ENCODE peak calls at places on chromosomes 1 and 21, in seven cellular contexts. One of them, this sample, is unnamed.

GRCh38 chr1:4752059-4752458 is 97.7 kb downstream of the AJAP1 start:
- DNase-seq in DMS153: no peak
- DNase-seq in stimulated activated CD8-positive, alpha-beta memory T cell treated with anti-CD3 and anti-CD28 coated beads, Interleukin-4, amount 100 ng/mL, for 1 hour: no peak
- DNase-seq in endothelial cell: no peak
- DNase-seq in NCI-H2171 treated with DMSO at 0.1 percent for 48 hours: no peak
- DNase-seq in cardiac fibroblast: no peak
- DNase-seq in CD4-positive, CD25-positive, alpha-beta regulatory T cell: no peak
- DNase-seq in this sample: no peak

GRCh38 chr1:67723620-67724019 is 38.6 kb downstream of the GADD45A start:
- DNase-seq in DMS153: no peak
- DNase-seq in stimulated activated CD8-positive, alpha-beta memory T cell treated with anti-CD3 and anti-CD28 coated beads, Interleukin-4, amount 100 ng/mL, for 1 hour: no peak
- DNase-seq in endothelial cell: no peak
- DNase-seq in NCI-H2171 treated with DMSO at 0.1 percent for 48 hours: no peak
- DNase-seq in cardiac fibroblast: peak
- DNase-seq in CD4-positive, CD25-positive, alpha-beta regulatory T cell: no peak
- DNase-seq in this sample: no peak

GRCh38 chr1:30777906-30778155 is 20.3 kb upstream of the LAPTM5 start:
- DNase-seq in DMS153: no peak
- DNase-seq in stimulated activated CD8-positive, alpha-beta memory T cell treated with anti-CD3 and anti-CD28 coated beads, Interleukin-4, amount 100 ng/mL, for 1 hour: no peak
- DNase-seq in endothelial cell: no peak
- DNase-seq in NCI-H2171 treated with DMSO at 0.1 percent for 48 hours: no peak
- DNase-seq in cardiac fibroblast: no peak
- DNase-seq in CD4-positive, CD25-positive, alpha-beta regulatory T cell: no peak
- DNase-seq in this sample: no peak

GRCh38 chr1:171653796-171654704 is 1.6 kb upstream of the MYOC start:
- DNase-seq in DMS153: no peak
- DNase-seq in stimulated activated CD8-positive, alpha-beta memory T cell treated with anti-CD3 and anti-CD28 coated beads, Interleukin-4, amount 100 ng/mL, for 1 hour: no peak
- DNase-seq in endothelial cell: no peak
- DNase-seq in NCI-H2171 treated with DMSO at 0.1 percent for 48 hours: no peak
- DNase-seq in cardiac fibroblast: peak
- DNase-seq in CD4-positive, CD25-positive, alpha-beta regulatory T cell: no peak
- DNase-seq in this sample: no peak

GRCh38 chr21:17416139-17416538 is 96.7 kb upstream of the CXADR start:
- DNase-seq in DMS153: no peak
- DNase-seq in stimulated activated CD8-positive, alpha-beta memory T cell treated with anti-CD3 and anti-CD28 coated beads, Interleukin-4, amount 100 ng/mL, for 1 hour: no peak
- DNase-seq in endothelial cell: no peak
- DNase-seq in NCI-H2171 treated with DMSO at 0.1 percent for 48 hours: no peak
- DNase-seq in cardiac fibroblast: peak
- DNase-seq in CD4-positive, CD25-positive, alpha-beta regulatory T cell: no peak
- DNase-seq in this sample: no peak

GRCh38 chr1:27302612-27303011 is 19.4 kb upstream of the TMEM222 start:
- DNase-seq in DMS153: no peak
- DNase-seq in stimulated activated CD8-positive, alpha-beta memory T cell treated with anti-CD3 and anti-CD28 coated beads, Interleukin-4, amount 100 ng/mL, for 1 hour: no peak
- DNase-seq in endothelial cell: no peak
- DNase-seq in NCI-H2171 treated with DMSO at 0.1 percent for 48 hours: no peak
- DNase-seq in cardiac fibroblast: no peak
- DNase-seq in CD4-positive, CD25-positive, alpha-beta regulatory T cell: no peak
- DNase-seq in this sample: no peak

GRCh38 chr1:158067651-158068050 is 74.2 kb downstream of the KIRREL1 start:
- DNase-seq in DMS153: no peak
- DNase-seq in stimulated activated CD8-positive, alpha-beta memory T cell treated with anti-CD3 and anti-CD28 coated beads, Interleukin-4, amount 100 ng/mL, for 1 hour: no peak
- DNase-seq in endothelial cell: no peak
- DNase-seq in NCI-H2171 treated with DMSO at 0.1 percent for 48 hours: no peak
- DNase-seq in cardiac fibroblast: peak
- DNase-seq in CD4-positive, CD25-positive, alpha-beta regulatory T cell: no peak
- DNase-seq in this sample: no peak

GRCh38 chr1:235206533-235207201 is 45.6 kb upstream of the RBM34 start:
- DNase-seq in DMS153: no peak
- DNase-seq in stimulated activated CD8-positive, alpha-beta memory T cell treated with anti-CD3 and anti-CD28 coated beads, Interleukin-4, amount 100 ng/mL, for 1 hour: no peak
- DNase-seq in endothelial cell: no peak
- DNase-seq in NCI-H2171 treated with DMSO at 0.1 percent for 48 hours: no peak
- DNase-seq in cardiac fibroblast: peak
- DNase-seq in CD4-positive, CD25-positive, alpha-beta regulatory T cell: no peak
- DNase-seq in this sample: no peak

GRCh38 chr1:228109962-228110488 is 926 bp upstream of the MRPL55 start:
- DNase-seq in DMS153: no peak
- DNase-seq in stimulated activated CD8-positive, alpha-beta memory T cell treated with anti-CD3 and anti-CD28 coated beads, Interleukin-4, amount 100 ng/mL, for 1 hour: no peak
- DNase-seq in endothelial cell: no peak
- DNase-seq in NCI-H2171 treated with DMSO at 0.1 percent for 48 hours: no peak
- DNase-seq in cardiac fibroblast: peak
- DNase-seq in CD4-positive, CD25-positive, alpha-beta regulatory T cell: no peak
- DNase-seq in this sample: no peak

GRCh38 chr1:54591127-54591756 is 32.1 kb downstream of the FAM151A start:
- DNase-seq in DMS153: no peak
- DNase-seq in stimulated activated CD8-positive, alpha-beta memory T cell treated with anti-CD3 and anti-CD28 coated beads, Interleukin-4, amount 100 ng/mL, for 1 hour: no peak
- DNase-seq in endothelial cell: no peak
- DNase-seq in NCI-H2171 treated with DMSO at 0.1 percent for 48 hours: no peak
- DNase-seq in cardiac fibroblast: peak
- DNase-seq in CD4-positive, CD25-positive, alpha-beta regulatory T cell: no peak
- DNase-seq in this sample: no peak

GRCh38 chr1:212669102-212669501 is 30.5 kb downstream of the BATF3 start:
- DNase-seq in DMS153: no peak
- DNase-seq in stimulated activated CD8-positive, alpha-beta memory T cell treated with anti-CD3 and anti-CD28 coated beads, Interleukin-4, amount 100 ng/mL, for 1 hour: no peak
- DNase-seq in endothelial cell: peak
- DNase-seq in NCI-H2171 treated with DMSO at 0.1 percent for 48 hours: no peak
- DNase-seq in cardiac fibroblast: peak
- DNase-seq in CD4-positive, CD25-positive, alpha-beta regulatory T cell: no peak
- DNase-seq in this sample: no peak

GRCh38 chr1:3068400-3069361 is at the start of gene PRDM16:
- DNase-seq in DMS153: no peak
- DNase-seq in stimulated activated CD8-positive, alpha-beta memory T cell treated with anti-CD3 and anti-CD28 coated beads, Interleukin-4, amount 100 ng/mL, for 1 hour: no peak
- DNase-seq in endothelial cell: peak
- DNase-seq in NCI-H2171 treated with DMSO at 0.1 percent for 48 hours: peak
- DNase-seq in cardiac fibroblast: peak
- DNase-seq in CD4-positive, CD25-positive, alpha-beta regulatory T cell: no peak
- DNase-seq in this sample: no peak

GRCh38 chr1:156101880-156102279 is 12.6 kb upstream of the LMNA start:
- DNase-seq in DMS153: no peak
- DNase-seq in stimulated activated CD8-positive, alpha-beta memory T cell treated with anti-CD3 and anti-CD28 coated beads, Interleukin-4, amount 100 ng/mL, for 1 hour: no peak
- DNase-seq in endothelial cell: no peak
- DNase-seq in NCI-H2171 treated with DMSO at 0.1 percent for 48 hours: no peak
- DNase-seq in cardiac fibroblast: no peak
- DNase-seq in CD4-positive, CD25-positive, alpha-beta regulatory T cell: no peak
- DNase-seq in this sample: no peak

GRCh38 chr21:14737922-14738321 is 191.8 kb upstream of the SAMSN1 start:
- DNase-seq in DMS153: no peak
- DNase-seq in stimulated activated CD8-positive, alpha-beta memory T cell treated with anti-CD3 and anti-CD28 coated beads, Interleukin-4, amount 100 ng/mL, for 1 hour: peak
- DNase-seq in endothelial cell: peak
- DNase-seq in NCI-H2171 treated with DMSO at 0.1 percent for 48 hours: peak
- DNase-seq in cardiac fibroblast: peak
- DNase-seq in CD4-positive, CD25-positive, alpha-beta regulatory T cell: peak
- DNase-seq in this sample: peak

GRCh38 chr21:35232545-35233176 is 183.6 kb upstream of the RUNX1 start:
- DNase-seq in DMS153: no peak
- DNase-seq in stimulated activated CD8-positive, alpha-beta memory T cell treated with anti-CD3 and anti-CD28 coated beads, Interleukin-4, amount 100 ng/mL, for 1 hour: no peak
- DNase-seq in endothelial cell: no peak
- DNase-seq in NCI-H2171 treated with DMSO at 0.1 percent for 48 hours: no peak
- DNase-seq in cardiac fibroblast: peak
- DNase-seq in CD4-positive, CD25-positive, alpha-beta regulatory T cell: no peak
- DNase-seq in this sample: no peak

GRCh38 chr1:36023098-36023769 is 60.7 kb upstream of the TEKT2 start:
- DNase-seq in DMS153: no peak
- DNase-seq in stimulated activated CD8-positive, alpha-beta memory T cell treated with anti-CD3 and anti-CD28 coated beads, Interleukin-4, amount 100 ng/mL, for 1 hour: no peak
- DNase-seq in endothelial cell: no peak
- DNase-seq in NCI-H2171 treated with DMSO at 0.1 percent for 48 hours: no peak
- DNase-seq in cardiac fibroblast: no peak
- DNase-seq in CD4-positive, CD25-positive, alpha-beta regulatory T cell: no peak
- DNase-seq in this sample: no peak

GRCh38 chr1:166484471-166484870 is 317.7 kb upstream of the FAM78B start:
- DNase-seq in DMS153: no peak
- DNase-seq in stimulated activated CD8-positive, alpha-beta memory T cell treated with anti-CD3 and anti-CD28 coated beads, Interleukin-4, amount 100 ng/mL, for 1 hour: no peak
- DNase-seq in endothelial cell: no peak
- DNase-seq in NCI-H2171 treated with DMSO at 0.1 percent for 48 hours: no peak
- DNase-seq in cardiac fibroblast: no peak
- DNase-seq in CD4-positive, CD25-positive, alpha-beta regulatory T cell: no peak
- DNase-seq in this sample: no peak

GRCh38 chr1:32780628-32781267 is 36.4 kb downstream of the YARS1 start:
- DNase-seq in DMS153: no peak
- DNase-seq in stimulated activated CD8-positive, alpha-beta memory T cell treated with anti-CD3 and anti-CD28 coated beads, Interleukin-4, amount 100 ng/mL, for 1 hour: no peak
- DNase-seq in endothelial cell: no peak
- DNase-seq in NCI-H2171 treated with DMSO at 0.1 percent for 48 hours: no peak
- DNase-seq in cardiac fibroblast: no peak
- DNase-seq in CD4-positive, CD25-positive, alpha-beta regulatory T cell: no peak
- DNase-seq in this sample: no peak

GRCh38 chr1:3213730-3214129 is 144.7 kb downstream of the PRDM16 start:
- DNase-seq in DMS153: no peak
- DNase-seq in stimulated activated CD8-positive, alpha-beta memory T cell treated with anti-CD3 and anti-CD28 coated beads, Interleukin-4, amount 100 ng/mL, for 1 hour: no peak
- DNase-seq in endothelial cell: no peak
- DNase-seq in NCI-H2171 treated with DMSO at 0.1 percent for 48 hours: no peak
- DNase-seq in cardiac fibroblast: no peak
- DNase-seq in CD4-positive, CD25-positive, alpha-beta regulatory T cell: no peak
- DNase-seq in this sample: no peak

GRCh38 chr1:186858923-186859322 is 30.2 kb downstream of the PLA2G4A start:
- DNase-seq in DMS153: no peak
- DNase-seq in stimulated activated CD8-positive, alpha-beta memory T cell treated with anti-CD3 and anti-CD28 coated beads, Interleukin-4, amount 100 ng/mL, for 1 hour: no peak
- DNase-seq in endothelial cell: no peak
- DNase-seq in NCI-H2171 treated with DMSO at 0.1 percent for 48 hours: no peak
- DNase-seq in cardiac fibroblast: no peak
- DNase-seq in CD4-positive, CD25-positive, alpha-beta regulatory T cell: no peak
- DNase-seq in this sample: no peak

GRCh38 chr1:169509354-169509753 is 23.6 kb upstream of the SLC19A2 start:
- DNase-seq in DMS153: peak
- DNase-seq in stimulated activated CD8-positive, alpha-beta memory T cell treated with anti-CD3 and anti-CD28 coated beads, Interleukin-4, amount 100 ng/mL, for 1 hour: no peak
- DNase-seq in endothelial cell: no peak
- DNase-seq in NCI-H2171 treated with DMSO at 0.1 percent for 48 hours: no peak
- DNase-seq in cardiac fibroblast: no peak
- DNase-seq in CD4-positive, CD25-positive, alpha-beta regulatory T cell: no peak
- DNase-seq in this sample: no peak

GRCh38 chr1:50930193-50930592 is 29.9 kb downstream of the FAF1 start:
- DNase-seq in DMS153: no peak
- DNase-seq in stimulated activated CD8-positive, alpha-beta memory T cell treated with anti-CD3 and anti-CD28 coated beads, Interleukin-4, amount 100 ng/mL, for 1 hour: no peak
- DNase-seq in endothelial cell: no peak
- DNase-seq in NCI-H2171 treated with DMSO at 0.1 percent for 48 hours: no peak
- DNase-seq in cardiac fibroblast: no peak
- DNase-seq in CD4-positive, CD25-positive, alpha-beta regulatory T cell: no peak
- DNase-seq in this sample: no peak

GRCh38 chr1:32398401-32398800 is 4.2 kb upstream of the BSDC1 start:
- DNase-seq in DMS153: no peak
- DNase-seq in stimulated activated CD8-positive, alpha-beta memory T cell treated with anti-CD3 and anti-CD28 coated beads, Interleukin-4, amount 100 ng/mL, for 1 hour: no peak
- DNase-seq in endothelial cell: no peak
- DNase-seq in NCI-H2171 treated with DMSO at 0.1 percent for 48 hours: no peak
- DNase-seq in cardiac fibroblast: no peak
- DNase-seq in CD4-positive, CD25-positive, alpha-beta regulatory T cell: no peak
- DNase-seq in this sample: no peak

GRCh38 chr21:45769239-45769758 is 125.8 kb downstream of the PCBP3 start:
- DNase-seq in DMS153: no peak
- DNase-seq in stimulated activated CD8-positive, alpha-beta memory T cell treated with anti-CD3 and anti-CD28 coated beads, Interleukin-4, amount 100 ng/mL, for 1 hour: no peak
- DNase-seq in endothelial cell: no peak
- DNase-seq in NCI-H2171 treated with DMSO at 0.1 percent for 48 hours: no peak
- DNase-seq in cardiac fibroblast: no peak
- DNase-seq in CD4-positive, CD25-positive, alpha-beta regulatory T cell: no peak
- DNase-seq in this sample: no peak

GRCh38 chr1:56967900-56968832 is 2.4 kb upstream of the C8B start:
- DNase-seq in DMS153: no peak
- DNase-seq in stimulated activated CD8-positive, alpha-beta memory T cell treated with anti-CD3 and anti-CD28 coated beads, Interleukin-4, amount 100 ng/mL, for 1 hour: no peak
- DNase-seq in endothelial cell: peak
- DNase-seq in NCI-H2171 treated with DMSO at 0.1 percent for 48 hours: peak
- DNase-seq in cardiac fibroblast: peak
- DNase-seq in CD4-positive, CD25-positive, alpha-beta regulatory T cell: no peak
- DNase-seq in this sample: no peak